ENCODE peak calls at places on chromosome 11, in four cellular contexts. Q, C, L and B are unnamed samples.

GRCh38 chr11:24457985-24458384 is 38.9 kb upstream of the LUZP2 start:
- DNase-seq in L (no peak), Q (no peak), C (no peak), B (no peak)

GRCh38 chr11:18105086-18105801 is 638 bp downstream of the SAAL1 start:
- DNase-seq in L (no peak), C (no peak), Q (no peak), B (peak; percentile 26)

GRCh38 chr11:30360741-30361140 is 37.8 kb downstream of the ARL14EP start:
- DNase-seq in C (no peak), Q (no peak), L (no peak), B (no peak)

GRCh38 chr11:68927280-68928107 is 23.8 kb downstream of the IGHMBP2 start:
- DNase-seq in L (no peak), C (no peak), Q (no peak), B (peak; percentile 29)

GRCh38 chr11:131888230-131888826 is 517.9 kb downstream of the NTM start:
- DNase-seq in Q (no peak), C (no peak), L (peak; percentile 79), B (no peak)

GRCh38 chr11:8243458-8243857 is 20.2 kb downstream of the LMO1 start:
- DNase-seq in L (no peak), C (no peak), Q (no peak), B (no peak)

GRCh38 chr11:1880746-1881441 is 10.8 kb downstream of the PRR33 start:
- DNase-seq in C (no peak), Q (no peak), L (peak; percentile 95), B (no peak)

GRCh38 chr11:10460611-10461275 is 5.7 kb downstream of the AMPD3 start:
- DNase-seq in C (no peak), Q (no peak), L (no peak), B (no peak)

GRCh38 chr11:34438529-34439507 is at the start of gene CAT:
- DNase-seq in Q (peak; percentile 92), L (peak; percentile 98), C (peak; percentile 99), B (peak; percentile 99)

GRCh38 chr11:16784097-16784496 is 45.6 kb downstream of the C11orf58 start:
- DNase-seq in L (peak; percentile 63), C (no peak), Q (no peak), B (no peak)

GRCh38 chr11:91527380-91528030 is 697.1 kb upstream of the FAT3 start:
- DNase-seq in Q (no peak), L (no peak), C (no peak), B (no peak)

GRCh38 chr11:111675891-111676290 is 73.6 kb downstream of the SIK2 start:
- DNase-seq in C (no peak), L (no peak), Q (no peak), B (no peak)

GRCh38 chr11:18088371-18088770 is 17.5 kb downstream of the SAAL1 start:
- DNase-seq in Q (no peak), C (no peak), L (no peak), B (no peak)

GRCh38 chr11:10358696-10359095 is 53.8 kb downstream of the ADM start:
- DNase-seq in Q (no peak), L (no peak), C (no peak), B (no peak)

GRCh38 chr11:18364495-18365047 is 29.8 kb upstream of the LDHA start:
- DNase-seq in C (no peak), L (no peak), Q (no peak), B (no peak)

GRCh38 chr11:14967581-14968214 is 4.5 kb downstream of the CALCA start:
- DNase-seq in C (no peak), Q (no peak), L (peak; percentile 22), B (no peak)

GRCh38 chr11:128390246-128390645 is 197.1 kb downstream of the ETS1 start:
- DNase-seq in C (no peak), Q (no peak), L (no peak), B (no peak)

GRCh38 chr11:102341844-102342318 is 5.1 kb upstream of the BIRC2 start:
- DNase-seq in C (peak; percentile 81), L (no peak), Q (peak; percentile 78), B (no peak)

GRCh38 chr11:120334894-120335462 is 1.2 kb upstream of the ARHGEF12 start:
- DNase-seq in C (no peak), Q (peak; percentile 74), L (peak; percentile 89), B (no peak)

GRCh38 chr11:34149786-34150185 is 44.4 kb downstream of the NAT10 start:
- DNase-seq in L (peak; percentile 94), Q (no peak), C (no peak), B (peak; percentile 75)

DNA sequence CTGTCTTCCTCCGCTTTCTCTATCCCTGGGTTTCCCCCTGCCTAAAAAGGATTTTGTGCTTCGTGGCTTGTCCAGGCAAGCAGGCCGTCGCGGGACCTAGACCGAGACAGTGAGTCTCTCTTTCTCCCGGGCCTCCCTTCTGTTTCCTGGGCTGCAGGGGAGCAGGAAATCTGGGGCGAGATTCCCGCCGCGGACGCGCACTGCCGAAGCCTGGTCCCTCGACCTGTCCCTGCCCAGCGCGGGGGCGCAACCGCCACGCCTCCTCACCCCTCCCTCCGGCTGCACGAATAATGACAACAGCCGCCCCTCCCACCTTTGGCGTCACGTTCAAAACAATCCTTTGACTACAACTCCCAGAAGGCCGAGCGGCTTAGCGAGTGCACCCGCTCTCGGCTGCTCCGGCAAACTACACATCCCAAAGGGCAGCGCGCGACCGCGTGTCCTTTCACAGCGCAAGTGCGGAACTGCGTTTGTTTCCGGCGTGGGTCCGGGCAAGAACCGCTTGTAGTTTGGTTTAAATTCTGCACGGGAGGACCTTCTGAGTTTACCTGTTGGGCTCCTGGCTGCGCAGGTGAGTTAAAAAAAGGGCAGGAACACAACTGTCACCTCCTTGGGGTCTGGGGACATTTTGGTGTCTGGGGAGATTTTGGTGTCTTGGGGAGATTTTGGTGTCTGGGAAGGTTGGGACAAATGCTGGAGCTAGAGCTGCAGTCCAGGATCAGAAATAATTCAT is at the start of gene CLP1:
- DNase-seq in Q (peak; percentile 98), C (peak; percentile 100), L (peak; percentile 97), B (peak; percentile 99)
- H3K27ac ChIP-seq in Q (peak within 1 kb of the TSS; percentile 63), C (peak within 1 kb of the TSS; percentile 91), L (peak within 1 kb of the TSS; percentile 86), B (peak within 1 kb of the TSS; percentile 89)

DNA sequence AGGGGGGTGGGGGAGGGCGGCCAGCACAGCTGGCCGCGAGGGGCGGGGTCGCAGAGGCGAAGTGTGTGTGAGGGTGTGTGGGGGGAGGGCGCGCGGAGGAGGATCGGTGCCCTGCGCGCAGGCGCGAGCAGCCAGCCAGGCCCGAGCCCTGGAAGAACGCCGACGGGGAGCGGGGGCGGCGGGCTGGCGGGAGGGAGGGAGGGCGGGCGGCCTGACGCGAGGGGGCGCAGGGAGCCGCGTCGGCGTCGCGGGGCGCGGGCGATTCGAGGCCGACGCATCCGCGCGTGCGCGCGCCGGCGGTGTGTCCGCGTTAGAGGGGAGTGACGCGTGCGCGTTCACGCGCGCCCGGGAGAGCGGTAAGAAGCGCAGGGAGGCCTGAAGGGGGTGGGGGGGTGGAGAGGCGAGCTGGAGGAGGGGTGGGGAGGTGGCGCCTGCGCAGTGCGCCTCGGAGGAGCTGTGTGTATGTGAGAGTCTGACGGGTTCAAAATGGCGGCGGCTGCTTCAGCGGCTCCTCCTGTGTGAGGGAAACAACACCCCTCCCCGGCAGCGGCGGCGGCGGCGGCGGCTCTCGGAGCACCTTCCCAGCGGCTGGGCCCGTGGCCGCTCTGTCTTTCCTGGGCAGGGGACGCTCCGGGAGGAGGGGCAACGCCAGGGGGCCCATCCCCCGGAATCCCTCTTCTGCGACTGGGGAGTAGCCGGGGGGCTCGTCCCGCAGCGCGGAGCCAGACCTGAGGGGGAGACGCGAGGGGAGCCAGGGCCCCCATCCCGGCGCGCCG is at the start of gene KDM2A:
- DNase-seq in L (peak; percentile 100), Q (peak; percentile 93), C (peak; percentile 100), B (peak; percentile 100)
- H3K4me3 ChIP-seq in L (peak within 1 kb of the TSS; percentile 93), Q (peak within 1 kb of the TSS; percentile 82), C (peak within 1 kb of the TSS; percentile 96), B (peak within 1 kb of the TSS; percentile 91)

DNA sequence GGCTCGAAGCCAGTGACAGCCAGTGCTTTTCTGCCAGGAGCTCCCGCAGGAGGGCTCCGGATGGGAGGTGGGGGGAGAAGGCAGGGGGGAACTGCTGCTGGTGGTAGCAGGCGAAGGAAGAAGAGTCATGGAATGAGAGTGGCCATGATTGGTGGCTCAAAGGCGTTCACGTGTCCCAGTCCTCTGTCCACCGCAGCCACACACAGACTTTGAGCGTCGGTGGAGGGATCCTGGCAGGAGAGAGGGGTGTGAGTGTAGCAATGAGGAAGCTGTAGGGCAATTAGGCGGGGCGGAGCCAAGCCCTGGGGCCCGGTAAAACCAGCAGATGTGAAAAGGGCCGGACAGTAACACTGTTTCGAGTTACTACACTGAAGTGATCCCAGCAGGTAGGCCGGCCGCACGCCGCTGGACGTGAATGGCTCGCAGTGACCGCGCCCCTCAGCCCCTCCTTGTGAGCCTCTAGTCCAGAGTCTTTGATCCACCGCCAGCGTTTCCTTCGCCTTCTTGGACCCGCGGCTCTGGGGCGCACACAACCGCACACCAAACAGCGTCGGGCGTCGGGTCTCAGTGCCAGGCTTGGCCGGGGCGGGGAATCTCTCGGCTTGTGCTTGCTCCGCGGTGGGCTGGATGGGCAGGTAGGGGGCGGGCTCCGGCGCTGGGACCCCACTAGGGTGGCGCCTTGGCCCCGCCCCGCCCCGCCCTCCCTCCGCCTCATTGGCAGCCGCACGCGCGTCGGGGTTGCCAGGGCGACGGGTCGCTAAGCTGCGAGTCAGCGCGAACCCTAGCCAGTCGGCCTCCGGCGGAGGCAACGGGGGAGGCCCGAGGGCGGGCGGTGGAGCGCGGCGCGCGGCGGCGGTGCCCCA is at the start of gene LRRC10B:
- DNase-seq in C (peak; percentile 66), L (no peak), Q (no peak), B (no peak)
- H3K27ac ChIP-seq in C (no peak within 1 kb of the TSS), L (no peak within 1 kb of the TSS), Q (no peak within 1 kb of the TSS), B (peak within 1 kb of the TSS; percentile 43)

GRCh38 chr11:44566952-44567875 is 1.8 kb downstream of the CD82 start:
- DNase-seq in L (no peak), C (no peak), Q (no peak), B (no peak)
- H3K4me3 ChIP-seq in L (peak overlapping the region; percentile 17), C (no peak overlapping the region), Q (no peak overlapping the region), B (no peak overlapping the region)

DNA sequence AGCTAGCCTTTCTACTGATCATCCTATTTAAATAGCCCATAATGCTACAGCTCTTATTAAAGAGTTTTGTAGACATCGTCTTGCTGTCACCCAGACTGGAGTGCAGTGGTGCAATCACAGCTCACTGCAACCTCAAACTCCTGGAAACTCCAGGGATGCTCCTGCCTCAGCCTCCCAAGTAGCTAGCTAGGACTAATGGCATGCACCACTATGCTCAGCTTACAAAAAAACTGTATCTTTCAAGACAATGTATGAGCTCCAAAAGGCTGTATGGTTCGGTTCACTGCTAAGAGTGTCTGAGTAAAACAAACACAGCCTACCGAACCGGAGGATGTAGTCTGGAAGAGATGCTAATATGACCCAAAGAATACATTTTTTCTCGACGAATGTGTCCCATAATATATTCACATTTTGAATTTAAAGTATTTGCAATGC is 2.6 kb downstream of the TAF1D start:
- DNase-seq in C (no peak), Q (no peak), L (peak; percentile 69), B (no peak)
- H3K27ac ChIP-seq in C (no peak overlapping the region), Q (peak overlapping the region; percentile 26), L (peak overlapping the region; percentile 95), B (no peak overlapping the region)

DNA sequence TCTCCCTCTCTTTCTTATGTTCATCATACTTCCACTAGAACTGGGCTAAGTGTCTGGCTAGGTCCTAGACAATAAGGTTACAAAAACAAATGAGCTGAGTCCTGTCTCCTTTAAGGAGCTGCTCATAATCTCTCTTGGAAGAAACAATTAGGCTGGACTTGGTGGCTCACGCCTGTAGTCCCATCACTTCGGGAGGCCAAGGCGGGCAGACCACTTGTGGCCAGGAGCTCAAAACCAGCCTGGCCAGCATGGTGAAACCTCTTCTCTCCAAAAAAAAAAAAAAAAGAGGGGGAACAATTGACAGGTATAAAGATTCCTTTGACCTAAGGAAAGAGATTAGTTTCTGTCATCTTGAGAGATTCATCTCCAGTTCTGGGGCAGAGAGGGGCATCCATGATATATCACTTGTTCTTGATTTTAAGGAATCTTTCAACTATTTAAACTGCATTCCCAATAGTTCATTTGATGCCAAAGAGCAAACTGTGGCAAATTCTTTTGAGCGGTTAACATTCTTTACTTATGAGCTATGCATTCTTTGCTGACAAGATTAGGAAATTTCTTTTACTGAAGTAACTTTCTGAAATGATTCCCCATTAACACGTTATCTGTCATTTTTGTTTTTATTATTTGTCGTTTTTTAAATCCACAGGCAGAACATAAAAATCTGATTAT is 125.5 kb downstream of the C11orf87 start:
- DNase-seq in C (no peak), Q (no peak), L (peak; percentile 21), B (no peak)
- H3K4me3 ChIP-seq in C (no peak overlapping the region), Q (no peak overlapping the region), L (no peak overlapping the region), B (no peak overlapping the region)

GRCh38 chr11:62592989-62593421 is 1.7 kb upstream of the TUT1 start:
- DNase-seq in C (no peak), L (peak; percentile 25), Q (no peak), B (no peak)
- H3K27ac ChIP-seq in C (peak overlapping the region; percentile 97), L (no peak overlapping the region), Q (peak overlapping the region; percentile 62), B (no peak overlapping the region)